ENCODE peak calls at places on chromosomes 4 and X, in nine cellular contexts. E is right lobe of liver, J is A549, T is iPS DF 6.9, N is ovary, D is SJSA1, Q is ascending aorta, F is endodermal cell, V is mesenchymal stem cell. U is an unnamed sample.
A peak's percentile ranks its signal among the peaks of the same experiment; 100 is the strongest.

GRCh38 chrX:134570509-134570846 is 87.8 kb downstream of the PLAC1 start:
- DNase-seq in E (no peak), J (no peak), T (no peak), N (no peak), D (no peak), Q (no peak), F (no peak), V (peak; percentile 16), U (no peak)

GRCh38 chrX:115324194-115324593 is 34.7 kb downstream of the LUZP4 start:
- DNase-seq in E (no peak), J (no peak), T (no peak), N (peak; percentile 39), D (no peak), Q (no peak), F (no peak), V (no peak), U (peak; percentile 68)

GRCh38 chr4:155809835-155810234 is 51.0 kb downstream of the GUCY1B1 start:
- DNase-seq in E (no peak), J (peak; percentile 88), T (peak; percentile 61), N (no peak), D (no peak), Q (no peak), F (no peak), V (peak; percentile 87), U (no peak)

GRCh38 chrX:63283331-63283730 is 67.8 kb downstream of the SPIN4 start:
- DNase-seq in E (no peak), J (no peak), T (no peak), N (no peak), D (no peak), Q (no peak), F (no peak), V (no peak), U (no peak)

GRCh38 chr4:152997771-152998487 is 61.8 kb downstream of the FHDC1 start:
- DNase-seq in E (no peak), J (peak; percentile 12), T (no peak), N (no peak), D (no peak), Q (no peak), F (no peak), V (no peak), U (no peak)

GRCh38 chr4:8819019-8819418 is 52.6 kb downstream of the HMX1 start:
- DNase-seq in E (no peak), J (no peak), T (no peak), N (no peak), D (no peak), Q (no peak), F (no peak), V (no peak), U (no peak)

GRCh38 chr4:16264798-16265197 is 38.5 kb upstream of the TAPT1 start:
- DNase-seq in E (no peak), J (peak; percentile 30), T (no peak), N (no peak), D (no peak), Q (no peak), F (no peak), V (peak; percentile 54), U (peak; percentile 12)

GRCh38 chr4:156109943-156110925 is 156.6 kb upstream of the CTSO start:
- DNase-seq in E (no peak), J (peak; percentile 2), T (no peak), N (no peak), D (no peak), Q (no peak), F (peak; percentile 65), V (peak; percentile 72), U (no peak)

GRCh38 chrX:41528784-41529183 is 81.6 kb downstream of the NYX start:
- DNase-seq in E (no peak), J (no peak), T (no peak), N (no peak), D (no peak), Q (no peak), F (no peak), V (no peak), U (no peak)

GRCh38 chrX:18390941-18391538 is 34.4 kb upstream of the CDKL5 start:
- DNase-seq in E (no peak), J (peak; percentile 77), T (no peak), N (peak; percentile 75), D (peak; percentile 54), Q (no peak), F (peak; percentile 84), V (peak; percentile 58), U (peak; percentile 41)

GRCh38 chrX:47172971-47173792 is 20.4 kb upstream of the UBA1 start:
- DNase-seq in E (peak; percentile 25), J (no peak), T (no peak), N (no peak), D (no peak), Q (no peak), F (no peak), V (no peak), U (peak; percentile 18)

GRCh38 chr4:143025111-143025704 is 159.5 kb upstream of the USP38 start:
- DNase-seq in E (no peak), J (peak; percentile 41), T (peak; percentile 27), N (no peak), D (no peak), Q (no peak), F (peak; percentile 74), V (peak; percentile 9), U (no peak)

GRCh38 chr4:88792268-88792781 is 94.7 kb upstream of the NAP1L5 start:
- DNase-seq in E (no peak), J (peak; percentile 9), T (no peak), N (no peak), D (no peak), Q (no peak), F (no peak), V (peak; percentile 94), U (no peak)

GRCh38 chrX:17242470-17242869 is 132.5 kb upstream of the NHS start:
- DNase-seq in E (no peak), J (peak; percentile 55), T (peak; percentile 29), N (peak; percentile 32), D (no peak), Q (no peak), F (peak; percentile 78), V (peak; percentile 18), U (peak; percentile 34)

GRCh38 chr4:94758141-94758699 is 465 bp downstream of the BMPR1B start:
- DNase-seq in E (peak; percentile 60), J (peak; percentile 83), T (no peak), N (peak; percentile 75), D (no peak), Q (no peak), F (peak; percentile 89), V (peak; percentile 26), U (peak; percentile 32)

GRCh38 chrX:109954333-109954732 is 48.6 kb upstream of the TMEM164 start:
- DNase-seq in E (no peak), J (no peak), T (no peak), N (no peak), D (no peak), Q (no peak), F (no peak), V (no peak), U (no peak)

GRCh38 chr4:36159208-36159607 is 85.1 kb downstream of the ARAP2 start:
- DNase-seq in E (no peak), J (no peak), T (no peak), N (no peak), D (no peak), Q (no peak), F (peak; percentile 50), V (no peak), U (no peak)

GRCh38 chrX:80550722-80551121 is 130.5 kb downstream of the TENT5D start:
- DNase-seq in E (no peak), J (peak; percentile 34), T (peak; percentile 11), N (no peak), D (no peak), Q (no peak), F (peak; percentile 74), V (no peak), U (no peak)

GRCh38 chrX:53288173-53288572 is 6.8 kb upstream of the IQSEC2 start:
- DNase-seq in E (no peak), J (no peak), T (no peak), N (no peak), D (no peak), Q (no peak), F (peak; percentile 80), V (peak; percentile 33), U (peak; percentile 87)

GRCh38 chr4:185112104-185112503 is 31.0 kb upstream of the SLC25A4 start:
- DNase-seq in E (no peak), J (peak; percentile 71), T (no peak), N (no peak), D (peak; percentile 76), Q (no peak), F (no peak), V (peak; percentile 94), U (peak; percentile 90)

GRCh38 chr4:68271851-68272756 is 26.6 kb upstream of the TMPRSS11B start:
- DNase-seq in E (no peak), J (peak; percentile 51), T (no peak), N (no peak), D (no peak), Q (no peak), F (peak; percentile 63), V (peak; percentile 76), U (no peak)

GRCh38 chrX:40041915-40042314 is 55.8 kb downstream of the BCOR start:
- DNase-seq in E (no peak), J (no peak), T (no peak), N (no peak), D (no peak), Q (no peak), F (no peak), V (no peak), U (no peak)

GRCh38 chrX:44951572-44952067 is 78.6 kb downstream of the KDM6A start:
- DNase-seq in E (no peak), J (no peak), T (no peak), N (no peak), D (no peak), Q (no peak), F (no peak), V (no peak), U (no peak)
- H3K27ac ChIP-seq in E (no peak overlapping the region), J (no peak overlapping the region), T (no peak overlapping the region), N (no peak overlapping the region), D (no peak overlapping the region), Q (no peak overlapping the region), F (no peak overlapping the region), V (no peak overlapping the region), U (no peak overlapping the region)

GRCh38 chrX:76195579-76195978 is 22.7 kb downstream of the PBDC1 start:
- DNase-seq in E (no peak), J (no peak), T (no peak), N (no peak), D (no peak), Q (no peak), F (no peak), V (no peak), U (no peak)
- H3K27ac ChIP-seq in E (no peak overlapping the region), J (no peak overlapping the region), T (no peak overlapping the region), N (no peak overlapping the region), D (no peak overlapping the region), Q (no peak overlapping the region), F (no peak overlapping the region), V (no peak overlapping the region), U (no peak overlapping the region)

GRCh38 chrX:120560405-120560841 is 339 bp downstream of the CUL4B start:
- DNase-seq in E (no peak), J (no peak), T (no peak), N (no peak), D (peak; percentile 43), Q (no peak), F (no peak), V (peak; percentile 65), U (peak; percentile 64)
- H3K27ac ChIP-seq in E (peak overlapping the region; percentile 97), J (peak overlapping the region; percentile 100), T (no peak overlapping the region), N (peak overlapping the region; percentile 98), D (peak overlapping the region; percentile 99), Q (peak overlapping the region; percentile 94), F (peak overlapping the region; percentile 97), V (peak overlapping the region; percentile 89), U (peak overlapping the region; percentile 84)

GRCh38 chr4:150106886-150107285 is 28.6 kb downstream of the DCLK2 start:
- DNase-seq in E (no peak), J (no peak), T (no peak), N (no peak), D (no peak), Q (no peak), F (no peak), V (no peak), U (no peak)
- H3K27ac ChIP-seq in E (no peak overlapping the region), J (no peak overlapping the region), T (no peak overlapping the region), N (no peak overlapping the region), D (no peak overlapping the region), Q (no peak overlapping the region), F (no peak overlapping the region), V (no peak overlapping the region), U (no peak overlapping the region)

U was measured in adrenal gland.